ENCODE peak calls at places on chromosomes 3 and 15, in eight cellular contexts. M is HS-5; I is mucosa of gallbladder; F is central memory CD4-positive, alpha-beta T cell; E is iris pigment epithelial cell; P is HFF-Myc; A is thoracic aorta; L is neural crest cell. Z is an unnamed sample.

GRCh38 chr3:7188551-7188950 is 327.6 kb downstream of the GRM7 start:
- DNase-seq in M (no peak), I (no peak), F (no peak), E (no peak), P (no peak), A (no peak), L (no peak), Z (no peak)

GRCh38 chr3:148820885-148821284 is 6.7 kb upstream of the CPB1 start:
- DNase-seq in M (no peak), I (no peak), F (no peak), E (no peak), P (no peak), A (no peak), L (no peak), Z (no peak)

GRCh38 chr3:194686816-194687637 is 1.3 kb downstream of the FAM43A start:
- DNase-seq in M (no peak), I (peak), F (peak), E (peak), P (no peak), A (no peak), L (peak), Z (peak)

GRCh38 chr3:52455283-52456168 is at the start of gene NISCH:
- DNase-seq in M (peak), I (peak), F (peak), E (peak), P (no peak), A (peak), L (peak), Z (peak)

GRCh38 chr15:72170691-72171090 is 26.9 kb downstream of the GRAMD2A start:
- DNase-seq in M (no peak), I (no peak), F (no peak), E (no peak), P (no peak), A (no peak), L (no peak), Z (no peak)

GRCh38 chr15:75197062-75197630 is 4.5 kb upstream of the C15orf39 start:
- DNase-seq in M (no peak), I (no peak), F (no peak), E (no peak), P (no peak), A (no peak), L (no peak), Z (no peak)

GRCh38 chr3:152474585-152474984 is 205.9 kb downstream of the MBNL1 start:
- DNase-seq in M (no peak), I (peak), F (no peak), E (peak), P (peak), A (no peak), L (no peak), Z (no peak)

GRCh38 chr3:10709110-10709781 is 106.8 kb upstream of the SLC6A11 start:
- DNase-seq in M (no peak), I (no peak), F (no peak), E (no peak), P (no peak), A (no peak), L (no peak), Z (no peak)

GRCh38 chr15:29124581-29125381 is 144.8 kb downstream of the NSMCE3 start:
- DNase-seq in M (no peak), I (no peak), F (no peak), E (no peak), P (no peak), A (no peak), L (no peak), Z (no peak)

GRCh38 chr3:129650256-129650872 is 43.9 kb upstream of the PLXND1 start:
- DNase-seq in M (peak), I (peak), F (peak), E (peak), P (peak), A (peak), L (peak), Z (peak)

GRCh38 chr15:64045774-64046346 is 425 bp downstream of the DAPK2 start:
- DNase-seq in M (no peak), I (no peak), F (no peak), E (peak), P (no peak), A (no peak), L (peak), Z (peak)

GRCh38 chr3:188689101-188689574 is 482.6 kb upstream of the TPRG1 start:
- DNase-seq in M (no peak), I (no peak), F (no peak), E (peak), P (no peak), A (no peak), L (no peak), Z (no peak)

Z was measured in transverse colon.